ENCODE peak calls at places on chromosomes 6 and 20, in seven cellular contexts. V is esophagus muscularis mucosa, J is A549, P is transverse colon, A is stomach, E is sigmoid colon, X is ovary. N is an unnamed sample.
A peak's percentile ranks its signal among the peaks of the same experiment; 100 is the strongest.

GRCh38 chr20:57938158-57939108 is 228.6 kb upstream of the PMEPA1 start:
- DNase-seq in V (no peak), J (no peak), P (no peak), A (no peak), E (no peak), X (no peak), N (no peak)

GRCh38 chr6:72416744-72417143 is 205.1 kb upstream of the KCNQ5 start:
- DNase-seq in V (no peak), J (no peak), P (no peak), A (no peak), E (no peak), X (no peak), N (no peak)

GRCh38 chr20:37897008-37897548 is 5.8 kb upstream of the VSTM2L start:
- DNase-seq in V (no peak), J (no peak), P (no peak), A (no peak), E (no peak), X (no peak), N (no peak)

GRCh38 chr6:28885149-28885738 is 38.5 kb downstream of the TRIM27 start:
- DNase-seq in V (no peak), J (no peak), P (no peak), A (no peak), E (no peak), X (no peak), N (no peak)

GRCh38 chr20:43863821-43864544 is 50.7 kb upstream of the TOX2 start:
- DNase-seq in V (no peak), J (no peak), P (no peak), A (no peak), E (no peak), X (no peak), N (no peak)

GRCh38 chr6:46998436-46999017 is 43.6 kb downstream of the ADGRF1 start:
- DNase-seq in V (no peak), J (no peak), P (no peak), A (no peak), E (no peak), X (no peak), N (no peak)

GRCh38 chr6:148997863-148998262 is 251.0 kb downstream of the UST start:
- DNase-seq in V (no peak), J (no peak), P (no peak), A (no peak), E (no peak), X (no peak), N (no peak)

GRCh38 chr6:18509871-18510643 is 122.9 kb downstream of the RNF144B start:
- DNase-seq in V (peak; percentile 62), J (no peak), P (no peak), A (no peak), E (no peak), X (no peak), N (no peak)

GRCh38 chr20:8756410-8756809 is 312.5 kb upstream of the PLCB4 start:
- DNase-seq in V (no peak), J (peak; percentile 93), P (no peak), A (no peak), E (peak; percentile 72), X (no peak), N (no peak)

GRCh38 chr6:6918216-6918983 is 189.4 kb upstream of the RREB1 start:
- DNase-seq in V (no peak), J (no peak), P (no peak), A (no peak), E (no peak), X (no peak), N (no peak)

GRCh38 chr6:97294451-97294850 is 11.4 kb upstream of the MMS22L start:
- DNase-seq in V (no peak), J (no peak), P (no peak), A (no peak), E (no peak), X (no peak), N (no peak)

GRCh38 chr6:108798672-108799355 is 49.4 kb upstream of the ARMC2 start:
- DNase-seq in V (no peak), J (no peak), P (peak; percentile 54), A (peak; percentile 54), E (no peak), X (no peak), N (no peak)

GRCh38 chr6:6588924-6589696 is 590 bp downstream of the LY86 start:
- DNase-seq in V (peak; percentile 45), J (no peak), P (no peak), A (no peak), E (no peak), X (no peak), N (no peak)

GRCh38 chr20:51042064-51042463 is 19.2 kb upstream of the KCNG1 start:
- DNase-seq in V (no peak), J (no peak), P (no peak), A (no peak), E (no peak), X (no peak), N (no peak)

GRCh38 chr6:123515715-123516114 is 121.0 kb downstream of the TRDN start:
- DNase-seq in V (no peak), J (no peak), P (no peak), A (no peak), E (no peak), X (no peak), N (no peak)

GRCh38 chr6:42961020-42961470 is 491 bp downstream of the GNMT start:
- DNase-seq in V (no peak), J (no peak), P (no peak), A (no peak), E (no peak), X (no peak), N (no peak)

GRCh38 chr6:129920103-129920798 is 59.1 kb upstream of the TMEM244 start:
- DNase-seq in V (no peak), J (no peak), P (no peak), A (no peak), E (no peak), X (no peak), N (no peak)

GRCh38 chr6:17226269-17226668 is 54.9 kb upstream of the RBM24 start:
- DNase-seq in V (no peak), J (no peak), P (no peak), A (no peak), E (no peak), X (no peak), N (no peak)
- TF ChIP-seq EP300 in V (no peak), J (no peak), P (no peak), A (no peak), E (no peak), X (no peak), N (no peak)

GRCh38 chr6:167047554-167047953 is 48.4 kb downstream of the CEP43 start:
- DNase-seq in V (no peak), J (no peak), P (peak; percentile 39), A (peak; percentile 43), E (no peak), X (no peak), N (no peak)
- TF ChIP-seq EP300 in V (no peak), J (no peak), P (no peak), A (no peak), E (no peak), X (no peak), N (no peak)

GRCh38 chr20:46468508-46468907 is 44.9 kb downstream of the ZNF334 start:
- DNase-seq in V (no peak), J (no peak), P (no peak), A (no peak), E (no peak), X (no peak), N (no peak)
- TF ChIP-seq EP300 in V (no peak), J (no peak), P (no peak), A (no peak), E (no peak), X (no peak), N (no peak)

GRCh38 chr6:158574800-158575199 is 14.9 kb downstream of the TMEM181 start:
- DNase-seq in V (no peak), J (no peak), P (no peak), A (no peak), E (no peak), X (no peak), N (no peak)

GRCh38 chr6:158572653-158573541 is 13.0 kb downstream of the TMEM181 start:
- DNase-seq in V (no peak), J (no peak), P (no peak), A (no peak), E (no peak), X (no peak), N (no peak)

GRCh38 chr6:158573542-158573931 is 13.6 kb downstream of the TMEM181 start:
- DNase-seq in V (no peak), J (no peak), P (no peak), A (no peak), E (no peak), X (no peak), N (no peak)

GRCh38 chr6:158570681-158570962 is 10.7 kb downstream of the TMEM181 start:
- DNase-seq in V (no peak), J (no peak), P (no peak), A (no peak), E (no peak), X (no peak), N (no peak)

DNA sequence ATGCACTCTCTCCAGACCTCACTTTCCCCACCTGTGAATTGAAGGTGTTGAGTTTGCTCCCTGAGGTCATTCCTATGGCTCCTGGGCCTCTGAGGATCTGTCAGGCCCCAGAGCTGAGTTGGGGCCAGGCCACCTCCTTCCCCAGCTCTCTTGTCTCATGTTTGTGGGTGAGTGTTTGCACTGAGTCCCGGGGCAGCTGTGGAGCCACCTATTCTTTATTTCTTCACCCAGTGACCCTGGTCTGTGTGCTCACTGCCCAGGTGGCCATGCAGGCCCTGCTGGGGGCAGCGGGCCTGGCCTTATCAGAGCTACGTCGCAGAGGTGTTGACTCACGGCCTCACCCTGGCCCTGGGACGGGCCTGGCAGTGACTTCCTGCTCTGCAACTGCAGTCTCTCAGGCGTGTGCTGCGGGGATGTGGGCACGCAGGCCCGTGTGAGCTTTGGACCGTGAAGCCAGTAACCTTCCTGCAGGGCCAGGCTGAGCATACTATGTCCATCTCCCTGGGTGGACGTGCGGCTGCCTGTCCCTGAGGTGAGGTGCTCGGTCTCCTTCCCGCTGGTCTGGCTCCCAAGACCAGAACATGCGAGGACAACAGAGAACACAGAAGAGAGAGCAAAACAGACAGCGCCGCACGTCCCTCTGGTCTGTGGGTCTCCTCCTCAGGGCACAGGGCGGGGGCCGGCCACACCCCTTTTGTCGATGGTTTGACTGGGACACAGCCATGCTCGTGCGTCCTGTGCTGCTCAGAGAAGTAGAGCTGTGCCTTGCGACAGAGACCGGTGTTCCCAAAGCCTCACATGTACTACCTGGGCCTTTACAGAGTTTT is 12.1 kb downstream of the TMEM181 start:
- DNase-seq in V (no peak), J (no peak), P (peak; percentile 87), A (peak; percentile 92), E (no peak), X (no peak), N (no peak)
- TF ChIP-seq EP300 in V (no peak), J (no peak), P (no peak), A (no peak), E (no peak), X (no peak), N (no peak)

GRCh38 chr6:87151786-87152527 is 3.4 kb upstream of the ZNF292 start:
- DNase-seq in V (no peak), J (no peak), P (peak; percentile 70), A (peak; percentile 69), E (peak; percentile 85), X (peak; percentile 81), N (peak; percentile 52)

GRCh38 chr6:87151471-87151785 is 3.9 kb upstream of the ZNF292 start:
- DNase-seq in V (no peak), J (no peak), P (no peak), A (no peak), E (no peak), X (no peak), N (no peak)

GRCh38 chr6:87146363-87146762 is 9.0 kb upstream of the ZNF292 start:
- DNase-seq in V (no peak), J (no peak), P (no peak), A (no peak), E (no peak), X (no peak), N (no peak)
- TF ChIP-seq EP300 in V (no peak), J (no peak), P (no peak), A (no peak), E (no peak), X (no peak), N (no peak)

N was measured in tibial nerve.